ENCODE peak calls at places on chromosome 15, in nine cellular contexts. I is WTC11, Q is gastrocnemius medialis, C is adrenal gland, Z is heart right ventricle, W is ascending aorta, R is mesothelial cell of epicardium, G is BE2C, Y is HFF-Myc. D is an unnamed sample.

GRCh38 chr15:86611392-86612040 is 531.8 kb downstream of the AGBL1 start:
- DNase-seq in Z (no peak), Q (peak; percentile 60), W (no peak), I (no peak), R (no peak), C (no peak), G (no peak), Y (no peak), D (no peak)

GRCh38 chr15:39135989-39136388 is 444.9 kb upstream of the THBS1 start:
- DNase-seq in I (no peak), G (no peak), R (no peak), Q (no peak), C (no peak), Z (no peak), Y (peak; percentile 32), W (no peak), D (peak; percentile 4)

GRCh38 chr15:29312387-29312786 is 42.8 kb upstream of the NSMCE3 start:
- DNase-seq in I (no peak), Z (no peak), Y (no peak), G (no peak), C (no peak), R (no peak), Q (no peak), W (no peak), D (peak; percentile 58)

GRCh38 chr15:42134617-42135243 is 21.7 kb downstream of the PLA2G4F start:
- DNase-seq in R (no peak), G (no peak), C (no peak), Z (no peak), W (peak; percentile 15), Y (no peak), Q (no peak), I (no peak), D (no peak)

GRCh38 chr15:101264011-101264410 is 12.2 kb upstream of the CHSY1 start:
- DNase-seq in Z (no peak), W (no peak), C (no peak), I (no peak), Q (no peak), R (no peak), G (no peak), Y (no peak), D (no peak)

GRCh38 chr15:79380755-79381499 is 51.2 kb upstream of the MINAR1 start:
- DNase-seq in W (peak; percentile 87), Q (peak; percentile 11), Y (peak; percentile 44), R (peak; percentile 64), G (peak; percentile 89), C (peak; percentile 80), Z (peak; percentile 73), I (peak; percentile 85), D (peak; percentile 61)

GRCh38 chr15:42042602-42043400 is 22.0 kb upstream of the PLA2G4E start:
- DNase-seq in G (no peak), R (no peak), Q (no peak), Z (no peak), Y (no peak), W (peak; percentile 39), C (no peak), I (no peak), D (no peak)

GRCh38 chr15:53978248-53978906 is at the start of gene UNC13C:
- DNase-seq in G (peak; percentile 56), Z (peak; percentile 10), Q (no peak), Y (no peak), C (peak; percentile 21), R (peak; percentile 21), W (peak; percentile 63), I (peak; percentile 77), D (no peak)

GRCh38 chr15:30062881-30063280 is 19.9 kb upstream of the GOLGA8J start:
- DNase-seq in W (no peak), Q (no peak), Y (no peak), C (no peak), G (no peak), Z (no peak), R (no peak), I (no peak), D (no peak)

GRCh38 chr15:23503546-23503945 is 56.5 kb upstream of the GOLGA6L2 start:
- DNase-seq in W (no peak), Y (no peak), G (no peak), Z (no peak), R (no peak), C (no peak), Q (no peak), I (no peak), D (no peak)

GRCh38 chr15:23497710-23498111 is 50.7 kb upstream of the GOLGA6L2 start:
- DNase-seq in Y (peak; percentile 0), C (no peak), I (no peak), R (no peak), Q (no peak), Z (no peak), W (no peak), G (peak; percentile 6), D (no peak)
- TF ChIP-seq CTCF in Y (peak; percentile 49), C (peak; percentile 6), I (no peak), R (peak; percentile 40), Q (no peak), Z (peak; percentile 36), W (no peak), G (peak; percentile 49), D (peak; percentile 47)

GRCh38 chr15:92273732-92274131 is 119.9 kb upstream of the ST8SIA2 start:
- DNase-seq in Y (no peak), Z (no peak), W (no peak), Q (no peak), R (no peak), C (no peak), I (no peak), G (peak; percentile 25), D (no peak)

GRCh38 chr15:92273286-92273685 is 120.4 kb upstream of the ST8SIA2 start:
- DNase-seq in I (no peak), Z (no peak), W (no peak), R (no peak), Q (no peak), Y (no peak), G (no peak), C (no peak), D (no peak)

GRCh38 chr15:92272106-92272505 is 121.6 kb upstream of the ST8SIA2 start:
- DNase-seq in I (no peak), W (no peak), Y (no peak), Q (no peak), R (no peak), C (no peak), G (no peak), Z (no peak), D (no peak)

DNA sequence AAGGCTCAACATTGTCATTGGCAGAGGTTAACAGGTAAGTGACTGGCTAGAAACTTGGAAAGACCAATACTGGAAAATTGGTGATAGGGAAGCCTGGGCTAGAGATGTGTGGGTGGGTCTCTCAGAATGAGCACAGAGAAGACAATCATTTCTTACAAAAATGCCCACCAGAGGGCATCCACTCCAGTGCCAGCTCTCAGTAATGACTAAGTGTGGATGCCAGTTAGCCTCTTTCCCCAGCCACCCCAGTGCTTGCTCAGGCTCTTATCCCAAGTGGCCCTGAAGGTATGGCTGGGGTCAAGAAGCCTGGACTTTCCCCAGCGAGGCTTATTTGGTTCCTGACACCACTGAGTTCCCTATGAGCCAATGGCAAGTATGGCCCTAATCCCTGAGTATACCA is 115.9 kb upstream of the ST8SIA2 start:
- DNase-seq in Q (no peak), G (peak; percentile 26), W (no peak), I (no peak), Y (no peak), Z (no peak), R (no peak), C (peak; percentile 17), D (no peak)
- TF ChIP-seq CTCF in Q (no peak), G (peak; percentile 52), W (no peak), I (no peak), Y (no peak), Z (peak; percentile 47), R (peak; percentile 18), C (no peak), D (peak; percentile 36)

GRCh38 chr15:25933456-25934158 is 70.5 kb upstream of the ATP10A start:
- DNase-seq in Z (peak; percentile 70), I (peak; percentile 73), Q (peak; percentile 43), Y (peak; percentile 70), C (peak; percentile 79), R (no peak), W (peak; percentile 88), G (peak; percentile 14), D (peak; percentile 91)
- TF ChIP-seq CTCF in Z (peak; percentile 66), I (peak; percentile 36), Q (peak; percentile 53), Y (peak; percentile 87), C (peak; percentile 87), R (peak; percentile 49), W (peak; percentile 76), G (peak; percentile 22), D (peak; percentile 91)

DNA sequence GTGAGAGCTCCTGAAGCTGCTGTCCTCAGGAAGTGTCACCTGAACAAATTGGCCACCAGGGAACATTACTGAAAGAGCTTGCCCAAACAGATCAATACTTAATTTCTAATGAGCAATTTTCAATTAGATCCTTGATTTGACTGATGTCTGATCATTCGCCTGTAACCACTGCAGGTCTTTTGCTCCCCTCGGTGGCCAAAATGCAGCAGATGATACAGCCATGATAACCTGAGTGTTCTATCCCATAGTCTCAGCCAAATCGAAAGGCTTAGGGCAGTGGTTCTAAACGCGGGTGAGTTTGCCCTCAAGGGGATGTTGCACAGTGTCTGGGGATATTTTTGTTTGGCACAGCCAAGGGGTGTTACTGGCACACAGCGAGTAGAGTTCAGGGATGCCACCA is 57.7 kb upstream of the MEX3B start:
- DNase-seq in C (no peak), G (no peak), R (no peak), Q (no peak), Y (no peak), I (no peak), Z (no peak), W (no peak), D (no peak)
- TF ChIP-seq CTCF in C (no peak), G (no peak), R (no peak), Q (no peak), Y (no peak), I (no peak), Z (no peak), W (no peak), D (peak; percentile 48)

DNA sequence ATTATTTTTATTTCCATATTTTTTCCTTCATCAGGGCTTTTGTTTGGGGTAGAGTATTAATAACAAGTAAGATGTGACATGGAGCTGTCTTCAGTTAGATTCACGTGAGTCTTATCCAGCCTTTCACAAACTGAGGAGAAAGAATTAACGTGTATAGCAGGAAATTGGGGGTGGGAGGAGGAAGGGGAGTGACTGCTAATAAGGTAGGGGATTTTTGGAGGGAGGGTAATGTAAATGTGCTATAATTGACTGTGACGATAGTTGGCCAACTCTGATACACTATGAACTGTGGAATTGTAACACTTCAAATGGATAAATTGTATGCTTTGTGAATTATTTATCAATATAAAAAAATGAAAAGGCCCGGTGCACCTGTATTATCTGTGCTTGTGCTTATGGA is 8.9 kb downstream of the DUT start:
- DNase-seq in C (no peak), I (no peak), W (no peak), Y (no peak), Q (no peak), Z (no peak), R (no peak), G (no peak), D (no peak)
- TF ChIP-seq CTCF in C (no peak), I (no peak), W (no peak), Y (no peak), Q (no peak), Z (no peak), R (no peak), G (no peak), D (no peak)

D was measured in osteoblast.